ENCODE peak calls at places on chromosome 14, in five cellular contexts. H, G, D, R and E are unnamed samples.
A peak's percentile ranks its signal among the peaks of the same experiment; 100 is the strongest.

GRCh38 chr14:97022741-97023140 is 225.6 kb downstream of the VRK1 start:
- DNase-seq in H (no peak), G (no peak), D (no peak), R (no peak), E (no peak)

GRCh38 chr14:100692859-100693558 is 33.7 kb upstream of the DLK1 start:
- DNase-seq in H (peak; percentile 87), G (no peak), D (no peak), R (peak; percentile 97), E (peak; percentile 96)

GRCh38 chr14:59150990-59151389 is 37.5 kb upstream of the DAAM1 start:
- DNase-seq in H (no peak), G (no peak), D (no peak), R (no peak), E (no peak)

GRCh38 chr14:96204151-96205058 is at the start of gene BDKRB2:
- DNase-seq in H (peak; percentile 33), G (peak; percentile 75), D (peak; percentile 73), R (peak; percentile 69), E (peak; percentile 85)

GRCh38 chr14:105365681-105366080 is 32.7 kb upstream of the TEX22 start:
- DNase-seq in H (no peak), G (no peak), D (peak; percentile 29), R (no peak), E (no peak)

GRCh38 chr14:39367387-39367751 is 64.9 kb downstream of the FBXO33 start:
- DNase-seq in H (no peak), G (no peak), D (no peak), R (no peak), E (no peak)

GRCh38 chr14:102675396-102675795 is 82.9 kb downstream of the RCOR1 start:
- DNase-seq in H (no peak), G (no peak), D (no peak), R (peak; percentile 65), E (no peak)

GRCh38 chr14:22456421-22456820 is 132.6 kb downstream of the DAD1 start:
- DNase-seq in H (no peak), G (no peak), D (no peak), R (no peak), E (no peak)

GRCh38 chr14:76793956-76794355 is 18.7 kb downstream of the ANGEL1 start:
- DNase-seq in H (no peak), G (no peak), D (no peak), R (no peak), E (no peak)

GRCh38 chr14:43475762-43476161 is 1031.3 kb downstream of the FSCB start:
- DNase-seq in H (no peak), G (no peak), D (no peak), R (peak; percentile 13), E (peak; percentile 17)

GRCh38 chr14:58752280-58752679 is 114.5 kb downstream of the DACT1 start:
- DNase-seq in H (no peak), G (no peak), D (no peak), R (no peak), E (no peak)

GRCh38 chr14:46661728-46662127 is 10.1 kb upstream of the RPL10L start:
- DNase-seq in H (no peak), G (no peak), D (no peak), R (no peak), E (peak; percentile 14)
- TF ChIP-seq CTCF in H (no peak), G (no peak), D (no peak), R (no peak), E (no peak)

GRCh38 chr14:61564623-61565091 is 130.7 kb upstream of the HIF1A start:
- DNase-seq in H (peak; percentile 70), G (no peak), D (no peak), R (peak; percentile 98), E (peak; percentile 92)
- TF ChIP-seq CTCF in H (no peak), G (no peak), D (no peak), R (peak; percentile 13), E (no peak)

GRCh38 chr14:35992816-35993511 is 166.8 kb downstream of the BRMS1L start:
- DNase-seq in H (no peak), G (no peak), D (no peak), R (no peak), E (no peak)

GRCh38 chr14:35989736-35990135 is 163.6 kb downstream of the BRMS1L start:
- DNase-seq in H (no peak), G (no peak), D (no peak), R (no peak), E (no peak)

GRCh38 chr14:35993512-35993960 is 167.4 kb downstream of the BRMS1L start:
- DNase-seq in H (no peak), G (no peak), D (no peak), R (no peak), E (no peak)

GRCh38 chr14:35988972-35989690 is 163.0 kb downstream of the BRMS1L start:
- DNase-seq in H (no peak), G (no peak), D (no peak), R (no peak), E (peak; percentile 34)

DNA sequence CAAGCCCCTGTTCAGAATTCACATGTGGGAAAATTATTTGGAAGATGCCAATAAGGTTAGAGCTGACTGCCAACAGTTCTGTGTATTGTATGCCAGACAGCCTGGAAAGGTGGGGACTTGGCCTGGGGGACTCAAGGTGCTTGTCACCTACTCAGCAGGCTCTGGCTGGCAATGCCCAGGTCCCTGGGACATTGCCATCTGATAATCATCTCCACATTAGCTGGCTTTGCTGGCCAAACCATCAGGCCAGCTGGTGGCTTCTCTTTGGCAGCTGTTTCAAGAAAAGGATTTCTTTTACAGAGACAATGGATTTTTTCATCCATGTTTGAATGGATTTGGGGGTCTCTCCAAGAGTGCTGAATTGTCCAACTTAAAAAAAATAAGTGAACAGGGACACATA is 165.2 kb downstream of the BRMS1L start:
- DNase-seq in H (no peak), G (no peak), D (no peak), R (no peak), E (no peak)
- TF ChIP-seq CTCF in H (no peak), G (no peak), D (no peak), R (no peak), E (no peak)

GRCh38 chr14:57530571-57530970 is 36.9 kb upstream of the CCDC198 start:
- DNase-seq in H (no peak), G (no peak), D (no peak), R (no peak), E (no peak)

DNA sequence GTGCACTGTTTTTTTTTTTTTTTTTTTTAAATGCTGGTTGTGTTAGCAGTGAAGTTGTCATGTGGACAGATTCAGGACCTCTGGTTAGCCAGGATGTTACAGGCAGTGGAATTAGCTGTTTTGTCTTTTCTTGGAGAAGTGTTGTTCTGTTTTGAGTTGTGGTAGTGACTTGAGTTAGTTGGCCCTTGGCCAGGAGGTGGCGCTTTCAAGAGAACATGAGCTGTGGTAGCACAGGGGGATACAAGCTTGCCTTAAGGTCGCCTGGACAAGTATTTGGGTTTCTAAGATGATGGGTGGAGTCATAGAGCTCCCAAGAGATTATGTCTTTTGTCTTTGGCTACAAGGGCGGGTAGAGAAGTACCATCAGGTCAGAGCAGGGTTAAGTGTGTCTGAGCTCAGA is 33.3 kb upstream of the CCDC198 start:
- DNase-seq in H (no peak), G (no peak), D (no peak), R (no peak), E (peak; percentile 9)
- TF ChIP-seq CTCF in H (no peak), G (no peak), D (no peak), R (no peak), E (no peak)

DNA sequence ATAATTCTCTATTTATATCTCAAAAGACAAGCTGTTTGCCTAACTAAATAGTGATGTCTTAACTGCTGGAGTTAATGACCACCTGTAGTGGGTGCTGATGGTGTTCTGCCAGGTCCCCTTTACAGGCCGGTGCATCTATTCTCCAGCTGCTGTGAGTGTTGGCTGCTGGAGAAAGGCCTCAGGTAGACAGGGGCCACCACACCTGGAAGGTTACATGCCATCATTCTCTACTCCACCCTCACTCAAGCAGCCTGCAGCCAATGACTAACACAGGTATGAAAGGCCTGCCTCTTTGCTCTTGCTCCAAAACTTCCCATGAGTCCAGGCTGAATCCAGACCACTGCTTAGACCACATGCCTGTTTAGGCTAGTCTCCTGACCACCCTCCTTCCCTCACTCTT is 73.9 kb downstream of the RPS6KA5 start:
- DNase-seq in H (no peak), G (no peak), D (no peak), R (peak; percentile 89), E (no peak)
- TF ChIP-seq CTCF in H (no peak), G (no peak), D (no peak), R (peak; percentile 33), E (no peak)